ENCODE peak calls at places on chromosomes 12 and 14, in five cellular contexts. J is K562, K is mucosa of descending colon, Z is hepatocyte, T is MM.1S. X is an unnamed sample. For H3K4me1, the result is how much of the 10 kb centered on the place peaks cover.

GRCh38 chr12:52311282-52311643 is 9.9 kb downstream of the KRT83 start:
- DNase-seq in Z (no peak), K (no peak), T (no peak), J (no peak), X (no peak)

GRCh38 chr12:51082561-51083139 is 746 bp downstream of the CSRNP2 start:
- DNase-seq in J (no peak), T (no peak), Z (no peak), K (no peak), X (no peak)

GRCh38 chr14:21978184-21978998 is 304.8 kb upstream of the OR4E1 start:
- DNase-seq in T (peak), K (peak), Z (peak), J (peak), X (peak)

GRCh38 chr12:105814283-105814682 is 324.5 kb downstream of the NUAK1 start:
- DNase-seq in K (no peak), T (no peak), Z (no peak), J (no peak), X (no peak)

GRCh38 chr14:78512021-78512420 is 341.8 kb downstream of the NRXN3 start:
- DNase-seq in Z (no peak), J (no peak), K (no peak), T (no peak), X (no peak)

GRCh38 chr12:95986635-95987535 is 9.3 kb downstream of the HAL start:
- DNase-seq in K (no peak), T (no peak), J (no peak), Z (no peak), X (no peak)

GRCh38 chr12:67884596-67884995 is 104.7 kb upstream of the IFNG-AS1 start:
- DNase-seq in J (no peak), Z (no peak), T (no peak), K (no peak), X (no peak)

GRCh38 chr14:22232486-22232885 is 356.5 kb downstream of the DAD1 start:
- DNase-seq in T (no peak), K (no peak), J (no peak), Z (no peak), X (no peak)

GRCh38 chr14:106277503-106277902 is 751.1 kb downstream of the TMEM121 start:
- DNase-seq in J (peak), K (peak), T (no peak), Z (no peak), X (peak)

DNA sequence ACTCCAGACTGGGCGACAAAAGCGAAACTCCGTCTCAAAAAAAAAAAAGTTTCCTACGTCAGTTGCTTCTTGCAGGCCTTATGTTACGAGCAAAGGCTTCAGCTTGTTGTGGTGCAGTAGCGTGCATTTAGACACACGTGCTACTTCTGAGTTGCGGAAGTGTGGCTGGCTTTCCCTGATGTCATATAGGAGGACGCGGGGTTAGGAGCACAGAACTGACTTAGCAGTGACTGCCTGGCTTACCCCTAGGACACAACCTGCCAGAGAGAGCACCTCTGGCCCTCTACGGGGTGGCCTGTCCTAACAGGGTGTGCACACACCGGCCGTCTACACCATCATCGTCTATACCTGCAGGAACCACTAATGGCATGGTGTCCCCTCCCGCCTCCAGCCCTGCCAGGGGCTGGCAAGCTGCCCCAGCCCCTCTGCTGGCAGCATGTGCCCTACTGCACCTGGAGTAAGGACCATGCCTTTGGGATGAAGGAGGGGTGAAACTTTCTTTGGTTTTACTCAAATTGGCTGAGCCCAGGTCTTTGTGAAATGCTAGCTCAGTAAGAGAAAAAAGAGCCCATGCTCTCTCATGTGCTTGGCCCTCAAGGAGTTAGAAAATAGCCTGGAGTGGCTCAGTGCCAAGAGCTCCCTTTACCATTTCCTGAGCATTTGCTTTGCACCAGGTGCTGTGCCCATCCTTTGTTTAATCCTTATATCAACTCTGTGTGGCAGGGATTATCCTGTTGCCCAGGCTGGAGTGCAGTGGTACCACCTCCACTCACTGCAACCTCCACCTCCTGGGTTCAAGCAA is 1.7 kb upstream of the GPR68 start:
- DNase-seq in K (no peak), T (peak), J (no peak), Z (no peak), X (no peak)
- H3K4me1 ChIP-seq in K (under half), T (under half), J (under half), Z (under half), X (half or more)

DNA sequence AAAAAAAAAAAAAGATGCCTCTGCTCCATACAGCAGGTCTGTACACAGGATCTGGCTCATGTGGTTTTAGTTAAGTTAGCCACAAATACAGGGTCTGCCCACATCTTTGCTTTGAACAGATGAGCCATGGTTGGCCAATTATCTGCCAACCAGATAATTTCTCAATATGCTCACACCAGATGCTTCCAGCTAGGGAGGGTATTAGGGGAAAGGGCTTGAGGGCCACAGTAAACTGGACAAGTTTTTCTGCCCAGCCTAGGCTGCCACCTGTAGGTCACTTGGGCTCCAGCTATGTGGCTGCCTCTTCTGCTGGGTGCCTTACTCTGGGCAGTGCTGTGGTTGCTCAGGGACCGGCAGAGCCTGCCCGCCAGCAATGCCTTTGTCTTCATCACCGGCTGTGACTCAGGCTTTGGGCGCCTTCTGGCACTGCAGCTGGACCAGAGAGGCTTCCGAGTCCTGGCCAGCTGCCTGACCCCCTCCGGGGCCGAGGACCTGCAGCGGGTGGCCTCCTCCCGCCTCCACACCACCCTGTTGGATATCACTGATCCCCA is 776 bp downstream of the RDH5 start:
- DNase-seq in T (no peak), J (peak), Z (peak), K (peak), X (peak)
- H3K4me1 ChIP-seq in T (under half), J (under half), Z (under half), K (half or more), X (half or more)

GRCh38 chr12:15719230-15719629 is 70.0 kb downstream of the EPS8 start:
- DNase-seq in T (no peak), J (no peak), Z (no peak), K (no peak), X (no peak)
- H3K4me1 ChIP-seq in T (under half), J (under half), Z (under half), K (under half), X (under half)

GRCh38 chr14:99203801-99204200 is 68.2 kb downstream of the BCL11B start:
- DNase-seq in J (no peak), K (no peak), T (no peak), Z (no peak), X (no peak)

GRCh38 chr14:99207456-99207855 is 64.5 kb downstream of the BCL11B start:
- DNase-seq in T (no peak), Z (no peak), J (no peak), K (no peak), X (no peak)

GRCh38 chr14:99203080-99203479 is 68.9 kb downstream of the BCL11B start:
- DNase-seq in K (no peak), Z (no peak), T (no peak), J (no peak), X (no peak)

GRCh38 chr14:99205086-99205688 is 66.8 kb downstream of the BCL11B start:
- DNase-seq in T (no peak), Z (no peak), J (no peak), K (no peak), X (no peak)

GRCh38 chr14:99206053-99206452 is 65.9 kb downstream of the BCL11B start:
- DNase-seq in Z (no peak), J (no peak), T (no peak), K (no peak), X (no peak)
- H3K4me1 ChIP-seq in Z (under half), J (under half), T (under half), K (under half), X (under half)

GRCh38 chr12:124380793-124381453 is 86.0 kb downstream of the RFLNA start:
- DNase-seq in Z (no peak), T (no peak), K (no peak), J (no peak), X (no peak)

GRCh38 chr12:124379938-124380754 is 85.3 kb downstream of the RFLNA start:
- DNase-seq in T (no peak), Z (peak), J (no peak), K (no peak), X (peak)

GRCh38 chr12:124379379-124379937 is 84.6 kb downstream of the RFLNA start:
- DNase-seq in Z (no peak), K (no peak), J (no peak), T (no peak), X (no peak)

GRCh38 chr12:124383028-124383427 is 88.1 kb downstream of the RFLNA start:
- DNase-seq in Z (no peak), J (no peak), T (no peak), K (no peak), X (no peak)

DNA sequence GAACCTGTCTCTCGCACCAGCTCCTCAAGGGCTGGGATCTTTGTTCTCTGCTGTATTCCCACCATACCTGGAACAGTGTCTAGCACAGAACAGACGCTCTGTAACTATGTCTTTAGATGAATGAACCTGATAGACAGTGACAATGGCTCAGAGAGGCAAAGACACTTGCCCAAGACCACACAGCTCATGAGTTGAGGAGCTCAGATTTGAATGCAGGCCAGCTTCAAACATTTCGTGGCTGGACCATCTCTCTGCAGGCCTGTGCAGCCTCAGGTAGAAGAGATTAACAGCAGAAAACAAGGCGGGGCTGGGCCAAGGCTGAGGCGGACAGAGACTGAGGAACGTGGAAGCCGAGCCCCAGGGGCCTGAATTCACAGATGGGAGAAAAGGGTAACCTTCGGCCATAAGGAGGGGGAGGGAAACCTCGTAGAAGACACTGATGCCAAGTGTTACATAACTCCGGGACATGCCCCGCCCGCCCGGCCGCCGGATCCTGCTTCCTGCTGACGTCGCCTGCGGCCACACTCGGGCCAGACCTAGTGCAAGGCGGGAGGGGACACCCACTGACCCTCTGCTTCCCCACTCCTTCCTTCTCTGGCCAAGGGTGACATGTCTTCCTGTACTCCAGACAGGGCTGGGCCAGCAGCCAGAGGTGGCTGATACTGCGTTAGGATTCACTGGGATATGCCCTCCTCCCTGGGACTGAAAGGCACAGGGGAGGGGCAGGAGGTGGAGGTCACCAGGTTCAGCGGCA is 86.7 kb downstream of the RFLNA start:
- DNase-seq in J (no peak), T (no peak), Z (peak), K (peak), X (peak)
- H3K4me1 ChIP-seq in J (under half), T (under half), Z (under half), K (under half), X (half or more)

GRCh38 chr14:56414231-56414630 is 165.4 kb upstream of the TMEM260 start:
- DNase-seq in J (no peak), T (no peak), K (no peak), Z (no peak), X (no peak)
- H3K4me1 ChIP-seq in J (under half), T (under half), K (under half), Z (under half), X (under half)

GRCh38 chr12:124579921-124580517 is 12.6 kb upstream of the NCOR2 start:
- DNase-seq in J (no peak), K (no peak), T (no peak), Z (no peak), X (no peak)

GRCh38 chr12:124578854-124579253 is 11.4 kb upstream of the NCOR2 start:
- DNase-seq in Z (no peak), T (no peak), K (no peak), J (no peak), X (no peak)

GRCh38 chr12:124577374-124577773 is 10.0 kb upstream of the NCOR2 start:
- DNase-seq in J (no peak), Z (no peak), K (no peak), T (no peak), X (no peak)

GRCh38 chr12:124577986-124578385 is 10.6 kb upstream of the NCOR2 start:
- DNase-seq in K (no peak), T (no peak), J (no peak), Z (no peak), X (no peak)

GRCh38 chr12:124578445-124578844 is 11.0 kb upstream of the NCOR2 start:
- DNase-seq in Z (no peak), K (no peak), J (no peak), T (no peak), X (no peak)
- H3K4me1 ChIP-seq in Z (under half), K (under half), J (under half), T (under half), X (under half)

GRCh38 chr12:54358620-54358944 is 5.7 kb downstream of the GPR84 start:
- DNase-seq in Z (no peak), T (no peak), K (no peak), J (no peak), X (no peak)

GRCh38 chr12:54356228-54356627 is 8.1 kb downstream of the GPR84 start:
- DNase-seq in K (no peak), Z (no peak), J (peak), T (no peak), X (no peak)

GRCh38 chr12:54356951-54357356 is 7.3 kb downstream of the GPR84 start:
- DNase-seq in Z (no peak), K (no peak), J (peak), T (no peak), X (no peak)

GRCh38 chr12:54358945-54359761 is 5.1 kb downstream of the GPR84 start:
- DNase-seq in T (peak), Z (peak), J (peak), K (peak), X (peak)

DNA sequence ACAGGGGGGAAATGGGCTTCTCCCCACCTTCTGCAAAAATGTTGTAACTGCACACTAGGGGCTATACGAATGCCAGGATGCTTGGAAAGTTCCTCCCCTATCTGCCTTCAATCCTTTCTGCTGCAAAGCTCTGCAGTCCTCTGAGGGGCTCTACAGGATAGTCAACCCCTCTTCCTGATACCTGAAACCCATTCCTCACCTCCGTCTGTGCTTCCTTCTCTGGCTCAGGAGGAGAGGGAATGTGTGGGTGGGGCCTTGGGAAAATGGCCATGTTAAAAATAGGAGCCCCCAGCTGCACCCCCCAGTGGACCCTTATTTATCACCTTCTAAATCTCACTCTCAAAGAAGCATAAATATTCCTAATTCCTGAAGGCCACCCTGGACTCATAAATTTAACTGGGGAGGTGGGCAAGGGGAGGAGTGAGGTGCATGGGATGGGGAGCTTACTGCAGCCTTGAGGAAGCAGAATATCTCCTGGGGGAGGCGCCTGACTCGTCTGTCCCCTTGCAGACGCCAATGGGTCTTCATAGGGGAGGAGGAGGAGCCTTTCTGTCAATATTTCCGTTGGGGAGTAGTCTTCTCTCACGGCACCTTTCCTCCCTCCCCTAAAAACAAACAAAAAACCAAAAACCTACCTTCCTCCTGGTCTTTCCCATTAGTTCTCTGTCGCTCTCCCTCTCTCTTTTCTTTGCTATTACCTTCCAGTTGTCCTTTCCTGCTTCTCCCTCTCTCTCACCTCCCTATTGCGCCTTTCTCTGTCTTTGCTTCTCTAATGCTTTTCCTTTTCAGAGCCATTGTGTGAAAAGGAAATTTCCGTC is 6.3 kb downstream of the GPR84 start:
- DNase-seq in T (peak), K (no peak), J (peak), Z (no peak), X (no peak)
- H3K4me1 ChIP-seq in T (under half), K (under half), J (under half), Z (under half), X (half or more)

GRCh38 chr12:5027436-5027835 is 16.2 kb upstream of the KCNA5 start:
- DNase-seq in Z (no peak), K (no peak), J (no peak), T (no peak), X (no peak)
- H3K4me1 ChIP-seq in Z (under half), K (under half), J (under half), T (under half), X (under half)

X was measured in stomach.